ENCODE peak calls at places on chromosome 1, in five cellular contexts. F is AG04450; R is heart right ventricle; T is CD8-positive, alpha-beta memory T cell; N is dorsolateral prefrontal cortex. D is an unnamed sample.
A peak's percentile ranks its signal among the peaks of the same experiment; 100 is the strongest.

GRCh38 chr1:15430787-15431570 is 7.3 kb upstream of the CTRC start:
- DNase-seq in F (no peak), R (peak; percentile 70), T (peak; percentile 60), N (peak; percentile 81), D (no peak)

GRCh38 chr1:21534674-21535378 is 25.6 kb downstream of the ALPL start:
- DNase-seq in F (no peak), R (peak; percentile 32), T (no peak), N (no peak), D (no peak)

GRCh38 chr1:960371-961131 is at the start of gene KLHL17:
- DNase-seq in F (no peak), R (peak; percentile 70), T (peak; percentile 65), N (peak; percentile 76), D (no peak)

GRCh38 chr1:9774744-9775679 is 48.8 kb downstream of the CLSTN1 start:
- DNase-seq in F (no peak), R (no peak), T (no peak), N (no peak), D (no peak)

GRCh38 chr1:153631047-153632022 is 2.5 kb upstream of the CHTOP start:
- DNase-seq in F (no peak), R (no peak), T (no peak), N (no peak), D (no peak)

GRCh38 chr1:6467744-6468688 is 2.0 kb upstream of the TNFRSF25 start:
- DNase-seq in F (no peak), R (no peak), T (no peak), N (no peak), D (no peak)

GRCh38 chr1:228039504-228039903 is 32.7 kb downstream of the WNT3A start:
- DNase-seq in F (no peak), R (no peak), T (no peak), N (peak; percentile 2), D (no peak)

GRCh38 chr1:67597336-67597735 is 87.7 kb upstream of the GADD45A start:
- DNase-seq in F (no peak), R (no peak), T (no peak), N (no peak), D (no peak)

GRCh38 chr1:160752926-160753325 is 13.9 kb downstream of the SLAMF7 start:
- DNase-seq in F (no peak), R (no peak), T (no peak), N (no peak), D (no peak)

GRCh38 chr1:150813028-150813707 is 5.1 kb upstream of the CTSK start:
- DNase-seq in F (peak; percentile 57), R (peak; percentile 45), T (no peak), N (peak; percentile 55), D (no peak)

DNA sequence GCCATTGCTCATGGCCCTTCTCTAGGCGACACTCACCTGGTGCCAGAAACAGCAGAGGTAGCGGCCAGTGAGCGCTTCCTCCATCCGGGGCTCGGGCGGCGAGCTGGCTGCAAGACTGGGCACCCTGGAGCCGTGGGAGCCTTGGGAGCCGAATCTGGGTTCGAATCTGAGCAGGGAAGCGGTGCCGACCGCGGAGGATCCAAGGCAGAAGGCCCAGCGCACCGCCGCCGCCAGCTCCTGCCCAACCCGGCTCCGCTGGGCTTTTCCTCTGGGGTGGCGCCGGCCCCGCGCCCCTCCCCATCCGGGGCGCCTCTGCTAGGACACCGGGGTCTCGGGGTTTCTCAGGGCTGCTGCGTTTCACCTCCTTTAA is 1.7 kb upstream of the PRDM16 start:
- DNase-seq in F (no peak), R (no peak), T (no peak), N (peak; percentile 30), D (no peak)
- H3K27ac ChIP-seq in F (no peak overlapping the region), R (peak overlapping the region; percentile 64), T (no peak overlapping the region), N (peak overlapping the region; percentile 74), D (peak overlapping the region; percentile 97)

GRCh38 chr1:230251644-230252191 is 174.4 kb downstream of the PGBD5 start:
- DNase-seq in F (no peak), R (no peak), T (no peak), N (no peak), D (no peak)
- H3K27ac ChIP-seq in F (no peak overlapping the region), R (no peak overlapping the region), T (no peak overlapping the region), N (peak overlapping the region; percentile 29), D (peak overlapping the region; percentile 87)

GRCh38 chr1:116391207-116391606 is 18.2 kb downstream of the ATP1A1 start:
- DNase-seq in F (no peak), R (no peak), T (no peak), N (no peak), D (no peak)
- H3K27ac ChIP-seq in F (no peak overlapping the region), R (no peak overlapping the region), T (no peak overlapping the region), N (no peak overlapping the region), D (no peak overlapping the region)

GRCh38 chr1:109724933-109725332 is 12.9 kb downstream of the GSTM5 start:
- DNase-seq in F (no peak), R (no peak), T (no peak), N (no peak), D (no peak)

GRCh38 chr1:109726007-109726406 is 14.0 kb downstream of the GSTM5 start:
- DNase-seq in F (no peak), R (no peak), T (no peak), N (no peak), D (no peak)

GRCh38 chr1:109725510-109725909 is 13.5 kb downstream of the GSTM5 start:
- DNase-seq in F (no peak), R (no peak), T (no peak), N (no peak), D (no peak)

GRCh38 chr1:109728870-109729269 is 12.0 kb downstream of the GSTM3 start:
- DNase-seq in F (no peak), R (no peak), T (no peak), N (no peak), D (no peak)

DNA sequence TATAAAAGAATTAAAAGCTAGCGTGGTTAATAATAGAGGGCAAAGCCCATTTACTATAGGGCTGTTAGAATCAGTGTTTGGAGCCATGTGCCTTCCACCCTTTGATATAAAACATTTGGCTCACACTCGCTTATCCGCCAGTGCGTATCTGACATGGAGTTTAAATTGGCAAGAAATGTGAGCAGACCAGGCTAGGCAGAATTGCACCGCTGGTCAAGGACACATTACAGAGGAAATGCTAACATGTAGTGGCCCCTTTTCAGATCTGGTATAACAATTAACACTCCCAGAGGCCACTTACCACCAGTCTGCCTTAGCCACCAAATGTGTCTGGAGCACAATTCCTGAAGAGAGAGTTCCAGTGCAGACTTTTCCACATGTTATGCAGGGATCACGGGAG is 14.1 kb downstream of the GSTM3 start:
- DNase-seq in F (no peak), R (no peak), T (no peak), N (no peak), D (no peak)
- H3K27ac ChIP-seq in F (no peak overlapping the region), R (no peak overlapping the region), T (no peak overlapping the region), N (no peak overlapping the region), D (no peak overlapping the region)